ENCODE peak calls at places on chromosomes 4 and X, in five cellular contexts. C is skeletal muscle cell; K is activated naive CD4-positive, alpha-beta T cell treated with anti-CD3 and anti-CD28 coated beads, Interleukin-2, amount 50 U/mL, for 16 hours; Y is fibroblast of pulmonary artery; M is aorta. O is an unnamed sample.

GRCh38 chrX:26522501-26522900 is 306.5 kb downstream of the MAGEB5 start:
- DNase-seq in C (no peak), K (no peak), Y (no peak), M (no peak), O (no peak)

GRCh38 chr4:108492816-108493595 is 127.4 kb upstream of the RPL34 start:
- DNase-seq in C (no peak), K (peak), Y (no peak), M (no peak), O (peak)

GRCh38 chr4:51842167-51842553 is 793 bp upstream of the DCUN1D4 start:
- DNase-seq in C (no peak), K (no peak), Y (peak), M (no peak), O (no peak)

GRCh38 chrX:133544105-133544504 is 128.8 kb upstream of the GPC4 start:
- DNase-seq in C (peak), K (no peak), Y (peak), M (no peak), O (no peak)

GRCh38 chr4:103292373-103292772 is 94.2 kb upstream of the CENPE start:
- DNase-seq in C (no peak), K (no peak), Y (no peak), M (no peak), O (no peak)

GRCh38 chr4:2695661-2696060 is 60.5 kb downstream of the TNIP2 start:
- DNase-seq in C (no peak), K (no peak), Y (no peak), M (no peak), O (no peak)

GRCh38 chr4:125704726-125705125 is 390.0 kb downstream of the FAT4 start:
- DNase-seq in C (peak), K (no peak), Y (peak), M (no peak), O (no peak)

GRCh38 chr4:133320576-133321170 is 171.6 kb downstream of the PCDH10 start:
- DNase-seq in C (no peak), K (no peak), Y (peak), M (no peak), O (peak)

GRCh38 chr4:114474401-114474800 is 124.2 kb upstream of the UGT8 start:
- DNase-seq in C (no peak), K (no peak), Y (no peak), M (no peak), O (no peak)

O was measured in dermis blood vessel endothelial cell.